ENCODE peak calls at places on chromosomes 1 and 21, in five cellular contexts. C, K, L, O and Y are unnamed samples.

GRCh38 chr1:204480515-204480914 is 14.1 kb downstream of the PIK3C2B start:
- DNase-seq in C (no peak), K (peak; percentile 57), L (no peak), O (no peak), Y (peak; percentile 35)

GRCh38 chr1:151266821-151267220 is 12.3 kb downstream of the PSMD4 start:
- DNase-seq in C (no peak), K (no peak), L (no peak), O (no peak), Y (no peak)

GRCh38 chr1:228695015-228695955 is 40.0 kb upstream of the RHOU start:
- DNase-seq in C (no peak), K (peak; percentile 13), L (no peak), O (no peak), Y (peak; percentile 42)

GRCh38 chr1:201911827-201912571 is 23.3 kb downstream of the SHISA4 start:
- DNase-seq in C (no peak), K (no peak), L (no peak), O (no peak), Y (no peak)

GRCh38 chr1:235817101-235817725 is 49.5 kb downstream of the LYST start:
- DNase-seq in C (no peak), K (no peak), L (no peak), O (no peak), Y (no peak)

GRCh38 chr1:46568614-46569013 is 17.2 kb upstream of the KNCN start:
- DNase-seq in C (no peak), K (no peak), L (no peak), O (no peak), Y (no peak)

GRCh38 chr1:62025154-62025553 is 169.5 kb upstream of the L1TD1 start:
- DNase-seq in C (no peak), K (no peak), L (no peak), O (no peak), Y (no peak)

GRCh38 chr1:19411612-19412011 is 73.7 kb downstream of the CAPZB start:
- DNase-seq in C (no peak), K (no peak), L (no peak), O (no peak), Y (no peak)

GRCh38 chr1:192809286-192810252 is 730 bp downstream of the RGS2 start:
- DNase-seq in C (no peak), K (peak; percentile 69), L (peak; percentile 47), O (peak; percentile 35), Y (peak; percentile 18)

GRCh38 chr1:31273619-31274018 is 23.0 kb downstream of the SNRNP40 start:
- DNase-seq in C (no peak), K (no peak), L (no peak), O (no peak), Y (no peak)

GRCh38 chr1:19679691-19680090 is 15.0 kb downstream of the HTR6 start:
- DNase-seq in C (no peak), K (no peak), L (no peak), O (no peak), Y (no peak)

GRCh38 chr1:19033926-19034680 is 77.6 kb upstream of the IFFO2 start:
- DNase-seq in C (no peak), K (no peak), L (peak; percentile 57), O (no peak), Y (no peak)

GRCh38 chr1:238738942-238739341 is 647.4 kb upstream of the CHRM3 start:
- DNase-seq in C (no peak), K (no peak), L (no peak), O (no peak), Y (no peak)

GRCh38 chr1:178371999-178372398 is 124.8 kb downstream of the CLEC20A start:
- DNase-seq in C (no peak), K (no peak), L (no peak), O (no peak), Y (no peak)

GRCh38 chr1:223248787-223249175 is 105.7 kb upstream of the TLR5 start:
- DNase-seq in C (no peak), K (no peak), L (no peak), O (peak; percentile 1), Y (peak; percentile 70)

GRCh38 chr1:36884801-36885200 is 149.5 kb downstream of the GRIK3 start:
- DNase-seq in C (no peak), K (no peak), L (no peak), O (no peak), Y (no peak)

GRCh38 chr1:36638268-36638667 is 155.6 kb upstream of the CSF3R start:
- DNase-seq in C (no peak), K (no peak), L (no peak), O (no peak), Y (no peak)

GRCh38 chr21:44862869-44863685 is 10.4 kb downstream of the PTTG1IP start:
- DNase-seq in C (no peak), K (no peak), L (no peak), O (no peak), Y (no peak)

GRCh38 chr21:41396452-41397107 is 29.5 kb upstream of the MX1 start:
- DNase-seq in C (no peak), K (peak; percentile 79), L (no peak), O (peak; percentile 58), Y (no peak)

GRCh38 chr1:43580039-43580438 is 49.4 kb downstream of the PTPRF start:
- DNase-seq in C (no peak), K (no peak), L (no peak), O (no peak), Y (no peak)

GRCh38 chr21:45515241-45516061 is 26.8 kb downstream of the SLC19A1 start:
- DNase-seq in C (no peak), K (peak; percentile 38), L (no peak), O (no peak), Y (no peak)

GRCh38 chr1:202710070-202711025 is at the start of gene SYT2:
- DNase-seq in C (no peak), K (peak; percentile 71), L (no peak), O (peak; percentile 35), Y (no peak)

GRCh38 chr1:83964153-83964552 is 34.8 kb downstream of the TTLL7 start:
- DNase-seq in C (no peak), K (no peak), L (no peak), O (no peak), Y (no peak)

GRCh38 chr1:45205910-45206721 is at the start of gene ZSWIM5:
- DNase-seq in C (no peak), K (peak; percentile 92), L (peak; percentile 62), O (peak; percentile 77), Y (peak; percentile 26)

GRCh38 chr1:21299007-21299406 is 8.7 kb upstream of the ECE1 start:
- DNase-seq in C (no peak), K (no peak), L (no peak), O (no peak), Y (no peak)

GRCh38 chr1:146012703-146013565 is 8.6 kb downstream of the HJV start:
- DNase-seq in C (no peak), K (no peak), L (peak; percentile 70), O (peak; percentile 39), Y (peak; percentile 58)

DNA sequence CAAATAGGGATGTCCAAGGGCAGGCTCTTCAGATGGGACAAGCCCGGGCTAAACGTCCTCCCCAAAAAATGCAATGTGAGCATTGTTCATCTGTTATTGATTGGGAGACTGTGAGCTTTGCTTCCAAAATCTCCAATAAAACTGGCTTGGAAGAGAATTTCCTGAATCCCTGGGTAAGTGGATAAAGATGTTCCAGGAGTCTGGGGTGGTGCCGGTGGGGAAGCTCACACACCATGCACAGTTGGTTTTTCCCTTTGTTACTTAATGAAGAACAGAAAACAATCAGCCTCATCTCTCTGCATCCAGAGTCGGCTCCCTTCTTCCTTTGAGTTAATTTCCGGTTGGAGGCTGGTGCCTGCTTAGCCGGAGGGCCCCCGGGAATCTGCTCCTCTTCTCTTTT is 72.1 kb upstream of the ZBTB40 start:
- DNase-seq in C (peak; percentile 54), K (no peak), L (no peak), O (no peak), Y (no peak)
- H3K4me3 ChIP-seq in C (no peak overlapping the region), K (no peak overlapping the region), L (no peak overlapping the region), O (no peak overlapping the region), Y (no peak overlapping the region)

DNA sequence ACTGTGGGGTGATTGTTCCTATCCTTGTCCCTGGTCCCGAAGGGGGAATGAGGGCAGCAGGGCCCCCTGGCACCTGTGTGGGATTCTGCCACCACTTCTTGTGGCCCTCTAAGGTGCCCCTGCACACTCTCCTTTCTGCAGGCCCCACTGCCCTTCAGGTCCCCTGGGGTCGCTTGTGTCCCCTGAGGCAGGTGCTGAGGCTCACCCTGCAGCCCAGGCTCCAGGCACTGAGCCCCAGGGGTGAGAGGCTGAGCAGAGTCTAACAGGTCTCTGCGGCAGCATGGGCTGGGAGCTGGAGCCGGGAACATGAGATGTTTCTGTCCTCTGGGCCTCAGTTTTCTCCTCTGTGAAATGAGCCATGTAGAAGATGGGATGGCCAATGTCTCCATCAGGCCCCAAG is 211.0 kb upstream of the VAMP3 start:
- DNase-seq in C (no peak), K (no peak), L (no peak), O (no peak), Y (no peak)
- H3K4me3 ChIP-seq in C (no peak overlapping the region), K (no peak overlapping the region), L (no peak overlapping the region), O (no peak overlapping the region), Y (no peak overlapping the region)

GRCh38 chr21:31347435-31348032 is 3.5 kb upstream of the TIAM1 start:
- DNase-seq in C (no peak), K (no peak), L (no peak), O (no peak), Y (no peak)
- H3K4me3 ChIP-seq in C (no peak overlapping the region), K (no peak overlapping the region), L (no peak overlapping the region), O (no peak overlapping the region), Y (no peak overlapping the region)

GRCh38 chr1:76802094-76802493 is 65.2 kb upstream of the ST6GALNAC5 start:
- DNase-seq in C (no peak), K (no peak), L (no peak), O (no peak), Y (no peak)
- H3K4me3 ChIP-seq in C (no peak overlapping the region), K (no peak overlapping the region), L (no peak overlapping the region), O (no peak overlapping the region), Y (no peak overlapping the region)

GRCh38 chr1:183804382-183804781 is 538 bp upstream of the RGL1 start:
- DNase-seq in C (no peak), K (no peak), L (no peak), O (no peak), Y (no peak)
- H3K4me3 ChIP-seq in C (peak overlapping the region; percentile 67), K (peak overlapping the region; percentile 83), L (peak overlapping the region; percentile 61), O (peak overlapping the region; percentile 63), Y (no peak overlapping the region)

DNA sequence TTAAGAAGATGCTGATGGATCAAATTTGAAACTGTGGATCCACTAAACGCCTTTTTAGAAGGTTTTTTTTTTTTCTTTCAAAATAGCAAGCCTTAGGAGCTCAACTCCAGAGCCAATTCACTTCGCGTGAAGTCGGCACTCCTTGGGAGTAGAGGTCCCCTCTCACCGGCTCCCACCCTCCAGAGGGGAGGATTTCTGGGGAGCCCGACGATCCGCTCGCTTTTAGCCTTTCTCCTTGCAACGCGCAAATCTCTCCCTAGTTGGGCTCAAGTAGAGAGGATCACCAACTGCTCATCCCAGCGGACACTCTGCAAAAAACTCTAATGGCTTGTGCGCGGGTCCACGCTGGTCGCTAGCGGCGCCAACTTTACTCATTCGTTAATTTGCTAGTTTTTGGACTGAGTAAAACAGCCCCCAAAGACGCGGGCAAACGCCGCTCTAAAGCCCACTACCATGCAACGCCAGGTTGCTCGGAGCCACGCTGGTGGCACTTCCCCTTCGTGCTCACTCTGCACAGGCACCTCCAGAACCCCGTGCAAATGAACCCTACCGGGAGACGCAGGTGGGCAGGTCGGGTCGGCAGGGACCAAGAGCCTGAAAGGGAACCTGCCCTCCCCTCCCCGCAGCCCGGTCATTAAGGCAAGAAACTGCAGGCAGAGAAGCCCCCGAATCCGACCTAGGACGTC is 1.1 kb downstream of the PLD5 start:
- DNase-seq in C (no peak), K (no peak), L (no peak), O (no peak), Y (no peak)
- H3K4me3 ChIP-seq in C (no peak overlapping the region), K (peak overlapping the region; percentile 74), L (peak overlapping the region; percentile 44), O (peak overlapping the region; percentile 36), Y (no peak overlapping the region)